ENCODE peak calls at places on chromosomes 12 and 14, in four cellular contexts. One of them, this sample, is unnamed.

GRCh38 chr12:122891661-122892525 is 4.0 kb downstream of the VPS37B start:
- DNase-seq in left colon: no peak
- DNase-seq in dermis blood vessel endothelial cell: peak; percentile 46
- DNase-seq in NCI-H69: peak; percentile 60
- DNase-seq in this sample: no peak

GRCh38 chr14:101254805-101255764 is 306.2 kb upstream of the DIO3 start:
- DNase-seq in left colon: no peak
- DNase-seq in dermis blood vessel endothelial cell: no peak
- DNase-seq in NCI-H69: no peak
- DNase-seq in this sample: no peak

GRCh38 chr14:53963491-53964227 is 7.0 kb upstream of the BMP4 start:
- DNase-seq in left colon: peak; percentile 53
- DNase-seq in dermis blood vessel endothelial cell: peak; percentile 67
- DNase-seq in NCI-H69: peak; percentile 80
- DNase-seq in this sample: peak; percentile 51

GRCh38 chr14:100765296-100765695 is 38.6 kb downstream of the DLK1 start:
- DNase-seq in left colon: no peak
- DNase-seq in dermis blood vessel endothelial cell: no peak
- DNase-seq in NCI-H69: peak; percentile 63
- DNase-seq in this sample: no peak

GRCh38 chr14:55153951-55154350 is 24.9 kb downstream of the LGALS3 start:
- DNase-seq in left colon: no peak
- DNase-seq in dermis blood vessel endothelial cell: no peak
- DNase-seq in NCI-H69: peak; percentile 43
- DNase-seq in this sample: no peak

GRCh38 chr12:110007874-110008273 is 8.6 kb downstream of the ANKRD13A start:
- DNase-seq in left colon: no peak
- DNase-seq in dermis blood vessel endothelial cell: no peak
- DNase-seq in NCI-H69: no peak
- DNase-seq in this sample: no peak

GRCh38 chr12:65300679-65301349 is 22.3 kb downstream of the MSRB3 start:
- DNase-seq in left colon: no peak
- DNase-seq in dermis blood vessel endothelial cell: peak; percentile 46
- DNase-seq in NCI-H69: peak; percentile 30
- DNase-seq in this sample: peak; percentile 37

GRCh38 chr12:107369679-107370078 is 276.3 kb upstream of the CRY1 start:
- DNase-seq in left colon: no peak
- DNase-seq in dermis blood vessel endothelial cell: no peak
- DNase-seq in NCI-H69: no peak
- DNase-seq in this sample: no peak

GRCh38 chr12:5078423-5078822 is 34.7 kb downstream of the KCNA5 start:
- DNase-seq in left colon: no peak
- DNase-seq in dermis blood vessel endothelial cell: no peak
- DNase-seq in NCI-H69: peak; percentile 99
- DNase-seq in this sample: no peak

GRCh38 chr14:66507181-66507721 is 696 bp upstream of the GPHN start:
- DNase-seq in left colon: no peak
- DNase-seq in dermis blood vessel endothelial cell: no peak
- DNase-seq in NCI-H69: peak; percentile 43
- DNase-seq in this sample: no peak

GRCh38 chr12:122544537-122544936 is 17.5 kb downstream of the KNTC1 start:
- DNase-seq in left colon: no peak
- DNase-seq in dermis blood vessel endothelial cell: no peak
- DNase-seq in NCI-H69: no peak
- DNase-seq in this sample: no peak

GRCh38 chr12:19288603-19289244 is 150.6 kb upstream of the AEBP2 start:
- DNase-seq in left colon: no peak
- DNase-seq in dermis blood vessel endothelial cell: peak; percentile 60
- DNase-seq in NCI-H69: peak; percentile 52
- DNase-seq in this sample: no peak

GRCh38 chr12:2536724-2537123 is 258.0 kb upstream of the FKBP4 start:
- DNase-seq in left colon: no peak
- DNase-seq in dermis blood vessel endothelial cell: no peak
- DNase-seq in NCI-H69: no peak
- DNase-seq in this sample: no peak

GRCh38 chr14:29339491-29339890 is 572.9 kb downstream of the FOXG1 start:
- DNase-seq in left colon: no peak
- DNase-seq in dermis blood vessel endothelial cell: no peak
- DNase-seq in NCI-H69: peak; percentile 25
- DNase-seq in this sample: no peak

GRCh38 chr12:65526311-65526710 is 247.8 kb downstream of the MSRB3 start:
- DNase-seq in left colon: no peak
- DNase-seq in dermis blood vessel endothelial cell: no peak
- DNase-seq in NCI-H69: no peak
- DNase-seq in this sample: no peak

GRCh38 chr14:103724116-103724515 is 8.5 kb downstream of the ZFYVE21 start:
- DNase-seq in left colon: peak; percentile 58
- DNase-seq in dermis blood vessel endothelial cell: peak; percentile 39
- DNase-seq in NCI-H69: no peak
- DNase-seq in this sample: no peak

GRCh38 chr14:64639340-64639821 is 64.8 kb upstream of the PLEKHG3 start:
- DNase-seq in left colon: no peak
- DNase-seq in dermis blood vessel endothelial cell: no peak
- DNase-seq in NCI-H69: peak; percentile 47
- DNase-seq in this sample: no peak

GRCh38 chr12:106246891-106247730 is 709 bp downstream of the CKAP4 start:
- DNase-seq in left colon: peak; percentile 73
- DNase-seq in dermis blood vessel endothelial cell: peak; percentile 79
- DNase-seq in NCI-H69: peak; percentile 72
- DNase-seq in this sample: peak; percentile 69

GRCh38 chr12:18430425-18431048 is 169.2 kb downstream of the PIK3C2G start:
- DNase-seq in left colon: peak; percentile 13
- DNase-seq in dermis blood vessel endothelial cell: peak; percentile 73
- DNase-seq in NCI-H69: peak; percentile 34
- DNase-seq in this sample: peak; percentile 68

GRCh38 chr12:113666223-113666622 is 194.6 kb upstream of the LHX5 start:
- DNase-seq in left colon: no peak
- DNase-seq in dermis blood vessel endothelial cell: no peak
- DNase-seq in NCI-H69: no peak
- DNase-seq in this sample: no peak

GRCh38 chr14:78519863-78520262 is 349.7 kb downstream of the NRXN3 start:
- DNase-seq in left colon: peak; percentile 31
- DNase-seq in dermis blood vessel endothelial cell: peak; percentile 40
- DNase-seq in NCI-H69: peak; percentile 26
- DNase-seq in this sample: no peak

This sample was measured in glutamatergic neuron.